ENCODE peak calls at places on chromosomes 16 and 17, in four cellular contexts. H is CD8-positive, alpha-beta T cell; L is lower leg skin; F is IMR-90. S is an unnamed sample.

GRCh38 chr16:86232496-86232895 is 277.8 kb upstream of the FOXF1 start:
- DNase-seq in F (no peak), H (no peak), L (peak), S (no peak)

GRCh38 chr17:62693616-62694415 is 66.3 kb downstream of the MRC2 start:
- DNase-seq in H (no peak), L (no peak), F (no peak), S (no peak)

GRCh38 chr16:51538707-51539604 is 387.9 kb upstream of the SALL1 start:
- DNase-seq in H (no peak), L (no peak), F (peak), S (peak)

GRCh38 chr16:14419817-14420216 is 210.2 kb downstream of the PARN start:
- DNase-seq in H (no peak), F (no peak), L (no peak), S (no peak)

GRCh38 chr17:80792373-80792781 is 199.3 kb upstream of the CHMP6 start:
- DNase-seq in F (peak), H (no peak), L (peak), S (peak)

GRCh38 chr17:82400206-82400605 is 17.9 kb upstream of the HEXD start:
- DNase-seq in H (no peak), L (no peak), F (peak), S (no peak)

GRCh38 chr17:55479903-55480302 is 31.3 kb downstream of the SMIM36 start:
- DNase-seq in L (no peak), F (no peak), H (no peak), S (no peak)

GRCh38 chr16:54175552-54176375 is 110.8 kb downstream of the IRX3 start:
- DNase-seq in H (no peak), F (no peak), L (no peak), S (no peak)

GRCh38 chr17:8397636-8398035 is at the start of gene RNF222:
- DNase-seq in L (peak), H (no peak), F (no peak), S (no peak)

GRCh38 chr16:6207124-6207523 is 1109.5 kb upstream of the EEF2KMT start:
- DNase-seq in H (no peak), F (no peak), L (no peak), S (no peak)

GRCh38 chr16:81792828-81793227 is 13.7 kb downstream of the PLCG2 start:
- DNase-seq in L (no peak), H (no peak), F (no peak), S (no peak)

GRCh38 chr17:43033947-43034622 is 9.1 kb downstream of the RND2 start:
- DNase-seq in L (no peak), H (no peak), F (no peak), S (no peak)

GRCh38 chr16:64253525-64253924 is 868.3 kb downstream of the CDH11 start:
- DNase-seq in H (no peak), F (no peak), L (no peak), S (no peak)

GRCh38 chr17:72456026-72456569 is 335.3 kb downstream of the SOX9 start:
- DNase-seq in H (no peak), F (peak), L (no peak), S (peak)

GRCh38 chr16:56399492-56399891 is 25.9 kb downstream of the AMFR start:
- DNase-seq in F (no peak), L (no peak), H (no peak), S (no peak)

GRCh38 chr16:50844840-50845239 is 103.0 kb downstream of the CYLD start:
- DNase-seq in F (no peak), H (no peak), L (peak), S (no peak)

GRCh38 chr17:13540546-13540945 is 61.2 kb downstream of the HS3ST3A1 start:
- DNase-seq in H (no peak), F (no peak), L (no peak), S (no peak)

GRCh38 chr17:41800601-41801373 is 11.0 kb downstream of the P3H4 start:
- DNase-seq in L (peak), F (no peak), H (no peak), S (peak)

GRCh38 chr17:77186141-77186604 is 45.4 kb downstream of the SEC14L1 start:
- DNase-seq in H (peak), L (no peak), F (no peak), S (no peak)
- H3K4me3 ChIP-seq in H (no peak), L (no peak), F (no peak), S (no peak)

GRCh38 chr17:49616086-49616485 is 40.4 kb downstream of the NXPH3 start:
- DNase-seq in H (no peak), L (no peak), F (no peak), S (no peak)
- TF ChIP-seq CTCF in H (no peak), L (no peak), F (peak), S (peak)

GRCh38 chr16:58515871-58516767 is 802 bp downstream of the SETD6 start:
- DNase-seq in L (no peak), H (peak), F (no peak), S (no peak)

GRCh38 chr16:58515125-58515870 is at the start of gene SETD6:
- DNase-seq in F (peak), L (peak), H (peak), S (peak)

GRCh38 chr16:58518083-58518979 is 3.0 kb downstream of the SETD6 start:
- DNase-seq in H (no peak), F (no peak), L (no peak), S (no peak)

GRCh38 chr16:58518980-58519368 is 3.7 kb downstream of the SETD6 start:
- DNase-seq in L (no peak), H (no peak), F (no peak), S (no peak)

GRCh38 chr16:58516768-58517107 is 1.4 kb downstream of the SETD6 start:
- DNase-seq in F (no peak), H (no peak), L (no peak), S (no peak)
- H3K4me3 ChIP-seq in F (no peak), H (no peak), L (no peak), S (no peak)

GRCh38 chr17:18971801-18972200 is 19.8 kb downstream of the SLC5A10 start:
- DNase-seq in F (no peak), L (no peak), H (no peak), S (no peak)

GRCh38 chr17:18974407-18975149 is 22.6 kb downstream of the SLC5A10 start:
- DNase-seq in F (peak), H (no peak), L (no peak), S (no peak)

GRCh38 chr17:18967806-18968744 is 16.1 kb downstream of the SLC5A10 start:
- DNase-seq in H (no peak), F (no peak), L (no peak), S (no peak)

GRCh38 chr17:18968945-18969887 is 17.3 kb downstream of the SLC5A10 start:
- DNase-seq in H (no peak), F (no peak), L (no peak), S (no peak)

GRCh38 chr17:18970582-18971480 is 18.9 kb downstream of the SLC5A10 start:
- DNase-seq in L (no peak), H (no peak), F (no peak), S (no peak)
- TF ChIP-seq CTCF in L (no peak), H (no peak), F (peak), S (peak)

DNA sequence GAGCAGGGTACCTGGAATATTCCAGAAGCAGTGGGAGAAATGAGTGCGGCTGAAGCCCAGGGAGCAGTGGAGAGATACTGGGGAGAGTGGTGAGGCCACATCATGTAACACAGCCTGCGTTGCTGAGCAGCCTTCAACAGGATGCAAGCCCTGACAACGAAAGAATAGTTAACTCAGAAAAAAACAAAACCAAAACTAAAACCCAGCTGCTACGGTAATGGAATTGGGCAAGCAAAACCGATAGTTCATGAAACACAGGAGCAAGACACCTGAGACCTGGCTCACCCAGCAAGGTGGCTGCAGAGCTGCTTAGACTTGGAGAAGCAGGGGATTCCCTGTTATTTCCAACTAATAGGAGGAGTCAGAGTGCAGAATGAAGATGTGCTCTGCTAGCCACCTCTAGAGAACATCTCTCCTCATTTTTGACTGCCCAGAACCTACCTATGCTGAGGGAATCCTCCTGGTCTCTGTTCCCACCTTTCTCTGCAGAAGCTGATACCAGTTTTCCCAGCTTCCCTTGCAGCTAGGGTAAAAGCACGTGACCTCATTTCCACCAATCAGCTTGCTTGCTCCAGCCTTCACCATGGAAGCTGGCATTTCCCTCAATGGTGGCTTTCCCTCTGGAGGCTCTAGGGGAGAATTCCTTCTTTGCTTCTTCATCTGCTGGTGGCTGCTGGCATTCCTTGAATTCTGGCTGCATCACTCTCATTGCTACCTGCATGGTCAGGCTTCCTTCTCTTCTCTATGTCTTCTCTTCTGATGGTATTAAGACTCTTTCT is 59.4 kb upstream of the XYLT1 start:
- DNase-seq in L (no peak), F (no peak), H (peak), S (no peak)
- H3K4me3 ChIP-seq in L (no peak), F (no peak), H (peak), S (no peak)

GRCh38 chr17:76683011-76683755 is 27.6 kb downstream of the MXRA7 start:
- DNase-seq in L (no peak), F (no peak), H (no peak), S (no peak)
- TF ChIP-seq CTCF in L (no peak), F (peak), H (no peak), S (peak)

GRCh38 chr17:56577810-56578209 is 15.7 kb upstream of the NOG start:
- DNase-seq in F (no peak), H (no peak), L (no peak), S (no peak)
- H3K4me3 ChIP-seq in F (no peak), H (no peak), L (no peak), S (no peak)

GRCh38 chr16:77169650-77170236 is 21.2 kb upstream of the MON1B start:
- DNase-seq in F (peak), L (no peak), H (no peak), S (peak)
- TF ChIP-seq CTCF in F (peak), L (no peak), H (peak), S (peak)

DNA sequence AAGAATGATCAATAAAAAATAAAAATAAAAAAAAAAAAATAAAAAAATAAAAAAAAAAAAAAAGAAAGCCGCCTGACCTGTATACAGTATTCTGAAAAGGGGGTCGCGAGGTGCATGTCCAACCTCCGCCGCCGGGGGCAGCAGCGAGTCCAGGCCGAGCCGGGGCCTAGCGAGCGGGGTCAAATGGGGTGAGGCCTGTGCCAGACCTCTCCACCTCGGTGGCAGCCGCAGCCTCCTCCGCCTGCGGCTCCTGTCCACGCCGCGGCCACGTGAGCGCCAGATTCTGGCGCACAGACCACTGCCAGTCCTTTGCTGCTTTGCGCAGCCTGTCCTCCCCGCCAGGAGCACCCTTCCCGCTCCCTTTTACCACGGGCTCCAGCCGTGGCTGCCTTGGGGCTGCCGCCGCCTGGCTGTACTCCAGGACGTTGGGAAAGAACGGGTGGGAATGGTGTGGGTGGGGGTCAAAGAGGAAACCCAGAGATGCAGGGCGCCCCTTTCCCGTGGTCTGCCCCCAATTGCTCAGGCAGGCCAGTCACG is 2.4 kb upstream of the BCKDK start:
- DNase-seq in L (peak), H (peak), F (no peak), S (peak)
- H3K4me3 ChIP-seq in L (no peak), H (no peak), F (no peak), S (no peak)

GRCh38 chr17:45306623-45307022 is 10.2 kb downstream of the MAP3K14 start:
- DNase-seq in H (no peak), F (no peak), L (no peak), S (no peak)
- TF ChIP-seq CTCF in H (no peak), F (no peak), L (no peak), S (no peak)

S was measured in fibroblast of villous mesenchyme.